ENCODE peak calls at places on chromosomes 12 and 14, in ten cellular contexts. F is RPMI7951; U is NCI-H226; O is psoas muscle; H is stomach; N is activated CD4-positive, CD25-positive, alpha-beta regulatory T cell; L is activated CD4-positive, alpha-beta T cell treated with anti-CD3 and anti-CD28 coated beads for 24 hours; A is cardiac muscle cell; R is HTR-8/SVneo; V is SK-N-DZ. Z is an unnamed sample.

GRCh38 chr14:62988967-62989366 is 56.3 kb downstream of the KCNH5 start:
- DNase-seq in A (peak; percentile 14), V (no peak), U (peak; percentile 14), F (peak; percentile 5), N (no peak), O (no peak), R (no peak), H (no peak), L (no peak), Z (no peak)

GRCh38 chr12:85825751-85826150 is 10.5 kb downstream of the RASSF9 start:
- DNase-seq in V (no peak), A (no peak), H (no peak), F (no peak), N (no peak), O (no peak), U (no peak), R (no peak), L (no peak), Z (no peak)

GRCh38 chr12:48765753-48766162 is 23.1 kb downstream of the ADCY6 start:
- DNase-seq in O (no peak), R (no peak), H (no peak), L (no peak), N (no peak), A (peak; percentile 81), V (no peak), U (no peak), F (peak; percentile 85), Z (no peak)

GRCh38 chr14:102690509-102691286 is 86.6 kb upstream of the TRAF3 start:
- DNase-seq in L (no peak), F (no peak), N (no peak), U (no peak), R (no peak), A (no peak), V (no peak), H (peak; percentile 55), O (no peak), Z (no peak)

GRCh38 chr12:69068431-69068830 is 135.5 kb upstream of the CPM start:
- DNase-seq in V (no peak), N (no peak), L (no peak), F (peak; percentile 55), H (peak; percentile 53), U (peak; percentile 52), A (peak; percentile 13), O (no peak), R (no peak), Z (no peak)

GRCh38 chr14:28635387-28635786 is 131.2 kb upstream of the FOXG1 start:
- DNase-seq in U (no peak), V (peak; percentile 23), N (no peak), F (peak; percentile 29), A (peak; percentile 75), L (no peak), O (no peak), R (peak; percentile 21), H (no peak), Z (no peak)

GRCh38 chr12:114396153-114396868 is 9.6 kb downstream of the TBX5 start:
- DNase-seq in H (no peak), V (peak; percentile 19), U (no peak), F (no peak), N (no peak), A (no peak), R (no peak), O (no peak), L (no peak), Z (no peak)

GRCh38 chr14:69850086-69850735 is 29.0 kb upstream of the SMOC1 start:
- DNase-seq in L (no peak), N (no peak), U (no peak), H (no peak), R (no peak), A (no peak), V (peak; percentile 51), O (peak; percentile 66), F (no peak), Z (peak; percentile 77)

GRCh38 chr12:125528300-125528699 is 463.1 kb downstream of the AACS start:
- DNase-seq in U (no peak), H (no peak), V (no peak), A (no peak), L (no peak), R (no peak), N (no peak), O (no peak), F (peak; percentile 0), Z (no peak)

GRCh38 chr12:76346798-76347420 is 1.3 kb downstream of the BBS10 start:
- DNase-seq in F (peak; percentile 68), A (peak; percentile 80), U (peak; percentile 48), N (no peak), H (no peak), O (no peak), L (no peak), V (peak; percentile 23), R (no peak), Z (peak; percentile 60)

GRCh38 chr14:77507762-77508161 is 9.1 kb upstream of the ISM2 start:
- DNase-seq in A (no peak), N (no peak), U (no peak), R (no peak), H (no peak), L (no peak), V (no peak), F (no peak), O (no peak), Z (no peak)

GRCh38 chr12:107783406-107784376 is 9.2 kb downstream of the ASCL4 start:
- DNase-seq in R (no peak), N (no peak), H (no peak), O (no peak), U (no peak), L (no peak), V (no peak), A (no peak), F (no peak), Z (no peak)

GRCh38 chr12:7090222-7090998 is 1.8 kb downstream of the C1R start:
- DNase-seq in H (no peak), V (no peak), N (no peak), A (peak; percentile 30), R (no peak), L (no peak), F (no peak), O (peak; percentile 47), U (no peak), Z (peak; percentile 30)

GRCh38 chr12:17383321-17383720 is 706.7 kb downstream of the RERGL start:
- DNase-seq in A (no peak), L (no peak), V (no peak), F (no peak), N (no peak), R (no peak), O (no peak), U (no peak), H (no peak), Z (no peak)

Z was measured in SJCRH30.